ENCODE peak calls at places on chromosome 20, in four cellular contexts. T is breast epithelium; I is mesendoderm; J is CD8-positive, alpha-beta T cell. V is an unnamed sample. For H3K27me3, the result is how much of the 10 kb centered on the place peaks cover.

GRCh38 chr20:24629668-24630067 is 160.2 kb downstream of the SYNDIG1 start:
- DNase-seq in T (no peak), I (no peak), J (no peak), V (no peak)

GRCh38 chr20:62413896-62414481 is 6.9 kb upstream of the CABLES2 start:
- DNase-seq in T (no peak), I (no peak), J (no peak), V (no peak)

GRCh38 chr20:542777-543368 is 717 bp downstream of the CSNK2A1 start:
- DNase-seq in T (no peak), I (peak), J (peak), V (no peak)

GRCh38 chr20:49310695-49311094 is 32.8 kb upstream of the ZNFX1 start:
- DNase-seq in T (no peak), I (no peak), J (no peak), V (no peak)

GRCh38 chr20:46330072-46330763 is 21.9 kb upstream of the CDH22 start:
- DNase-seq in T (no peak), I (no peak), J (no peak), V (no peak)

GRCh38 chr20:5844063-5844681 is 94.0 kb downstream of the SHLD1 start:
- DNase-seq in T (no peak), I (no peak), J (peak), V (no peak)

GRCh38 chr20:24778585-24779031 is 170.5 kb upstream of the CST7 start:
- DNase-seq in T (no peak), I (no peak), J (no peak), V (no peak)

GRCh38 chr20:7696311-7696710 is 243.9 kb downstream of the HAO1 start:
- DNase-seq in T (no peak), I (no peak), J (no peak), V (no peak)

GRCh38 chr20:45779011-45779915 is 12.4 kb downstream of the WFDC3 start:
- DNase-seq in T (peak), I (no peak), J (no peak), V (peak)

GRCh38 chr20:62872863-62873261 is 11.2 kb upstream of the TCFL5 start:
- DNase-seq in T (no peak), I (no peak), J (no peak), V (no peak)

GRCh38 chr20:5183731-5184474 is 57.1 kb downstream of the CDS2 start:
- DNase-seq in T (no peak), I (no peak), J (no peak), V (no peak)

GRCh38 chr20:62202083-62202395 is 18.0 kb downstream of the HRH3 start:
- DNase-seq in T (no peak), I (no peak), J (no peak), V (no peak)

GRCh38 chr20:20237093-20237959 is 130.6 kb upstream of the INSM1 start:
- DNase-seq in T (peak), I (peak), J (peak), V (peak)

GRCh38 chr20:7650481-7650880 is 289.8 kb downstream of the HAO1 start:
- DNase-seq in T (no peak), I (no peak), J (no peak), V (peak)

GRCh38 chr20:12925863-12926547 is 82.8 kb upstream of the SPTLC3 start:
- DNase-seq in T (no peak), I (no peak), J (no peak), V (no peak)

GRCh38 chr20:59334616-59335300 is 34.3 kb downstream of the EDN3 start:
- DNase-seq in T (no peak), I (no peak), J (no peak), V (no peak)

GRCh38 chr20:52972190-52972937 is at the start of gene TSHZ2:
- DNase-seq in T (peak), I (peak), J (peak), V (peak)

GRCh38 chr20:64111841-64112641 is 4.7 kb upstream of the NPBWR2 start:
- DNase-seq in T (peak), I (no peak), J (no peak), V (no peak)

GRCh38 chr20:23257848-23258746 is 92.5 kb upstream of the NXT1 start:
- DNase-seq in T (no peak), I (peak), J (no peak), V (no peak)

GRCh38 chr20:56572178-56572577 is 39.1 kb downstream of the FAM209B start:
- DNase-seq in T (no peak), I (no peak), J (no peak), V (no peak)

GRCh38 chr20:62576815-62577214 is 65.5 kb upstream of the SLCO4A1 start:
- DNase-seq in T (no peak), I (peak), J (no peak), V (no peak)

GRCh38 chr20:41509316-41509715 is 108.9 kb downstream of the CHD6 start:
- DNase-seq in T (no peak), I (no peak), J (no peak), V (no peak)

GRCh38 chr20:41331731-41332130 is 8.9 kb upstream of the LPIN3 start:
- DNase-seq in T (no peak), I (no peak), J (no peak), V (no peak)

GRCh38 chr20:26135325-26136110 is 438.9 kb upstream of the ZNF337 start:
- DNase-seq in T (no peak), I (no peak), J (no peak), V (no peak)

GRCh38 chr20:19460386-19460785 is 247.9 kb downstream of the SLC24A3 start:
- DNase-seq in T (no peak), I (no peak), J (no peak), V (no peak)

GRCh38 chr20:48630342-48631075 is 197.3 kb downstream of the PREX1 start:
- DNase-seq in T (no peak), I (peak), J (no peak), V (no peak)

DNA sequence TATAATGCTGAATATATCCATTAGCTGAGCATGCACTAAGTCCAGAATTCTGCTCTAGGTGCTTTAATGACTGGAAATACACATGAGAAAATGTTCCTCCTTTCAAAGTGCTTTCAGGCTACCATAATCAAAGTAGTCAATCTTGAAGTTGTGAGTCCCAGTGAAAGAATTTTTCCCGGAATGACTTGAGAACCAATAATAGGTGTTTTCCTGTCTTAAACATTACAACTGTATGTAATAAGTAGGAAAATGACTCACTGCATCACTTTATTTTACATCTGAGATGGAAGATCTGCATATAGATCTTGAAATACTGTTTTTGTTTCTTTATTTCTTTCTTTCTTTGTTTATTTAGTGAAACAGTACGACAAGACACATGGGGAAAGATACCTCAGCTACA is 437.4 kb upstream of the JAG1 start:
- DNase-seq in T (no peak), I (no peak), J (no peak), V (no peak)
- H3K27ac ChIP-seq in T (no peak), I (no peak), J (no peak), V (no peak)

GRCh38 chr20:36236786-36237121 is 476 bp downstream of the AAR2 start:
- DNase-seq in T (no peak), I (no peak), J (no peak), V (no peak)

GRCh38 chr20:36235892-36236785 is at the start of gene AAR2:
- DNase-seq in T (peak), I (peak), J (peak), V (peak)

GRCh38 chr20:36237477-36237876 is 1.2 kb downstream of the AAR2 start:
- DNase-seq in T (no peak), I (no peak), J (no peak), V (no peak)

GRCh38 chr20:36238153-36238552 is 1.9 kb downstream of the AAR2 start:
- DNase-seq in T (no peak), I (no peak), J (no peak), V (no peak)

GRCh38 chr20:36234771-36235320 is 1.4 kb upstream of the AAR2 start:
- DNase-seq in T (no peak), I (no peak), J (no peak), V (no peak)
- H3K27me3 ChIP-seq in T (under half), I (under half), J (under half), V (under half)

DNA sequence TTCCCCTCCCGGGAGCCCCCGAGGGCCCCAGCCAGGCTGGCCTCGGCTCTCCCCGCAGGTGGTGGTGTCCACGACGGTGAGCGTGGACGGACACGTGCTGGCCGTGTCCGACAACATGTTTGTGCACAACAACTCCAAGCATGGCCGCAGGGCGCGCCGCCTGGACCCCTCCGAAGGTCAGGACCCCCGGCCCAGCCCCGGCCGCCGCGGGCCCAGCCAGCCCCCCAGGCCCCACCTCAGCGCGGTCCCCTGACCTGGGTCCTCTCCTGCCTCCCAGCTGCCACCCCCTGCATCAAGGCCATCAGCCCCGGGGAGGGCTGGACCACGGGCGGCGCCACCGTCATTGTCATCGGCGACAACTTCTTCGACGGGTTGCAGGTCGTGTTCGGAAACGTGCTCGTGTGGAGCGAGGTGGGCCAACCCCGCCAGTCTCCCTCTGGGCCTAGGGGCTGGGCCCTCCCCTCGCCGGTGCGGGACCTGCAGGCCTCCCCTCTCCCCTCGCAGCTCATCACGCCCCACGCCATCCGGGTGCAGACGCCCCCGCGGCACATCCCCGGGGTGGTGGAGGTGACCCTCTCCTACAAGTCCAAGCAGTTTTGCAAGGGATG is 51.0 kb downstream of the CPXM1 start:
- DNase-seq in T (no peak), I (no peak), J (no peak), V (no peak)
- H3K4me3 ChIP-seq in T (no peak), I (no peak), J (no peak), V (no peak)

GRCh38 chr20:31706607-31707257 is 15.9 kb downstream of the BCL2L1 start:
- DNase-seq in T (no peak), I (no peak), J (no peak), V (no peak)
- H3K27ac ChIP-seq in T (peak), I (no peak), J (peak), V (peak)

GRCh38 chr20:51507357-51508036 is 35.0 kb downstream of the NFATC2 start:
- DNase-seq in T (no peak), I (no peak), J (no peak), V (no peak)
- H3K27me3 ChIP-seq in T (under half), I (under half), J (under half), V (under half)

GRCh38 chr20:57688864-57689263 is 21.0 kb downstream of the PMEPA1 start:
- DNase-seq in T (no peak), I (no peak), J (no peak), V (no peak)
- H3K4me3 ChIP-seq in T (no peak), I (no peak), J (no peak), V (no peak)

V was measured in gastrocnemius medialis.